ENCODE peak calls at places on chromosome 2, in four cellular contexts. Y is aorta, Z is cardiac fibroblast, L is NCI-H1105. M is an unnamed sample.
A peak's percentile ranks its signal among the peaks of the same experiment; 100 is the strongest.

GRCh38 chr2:133975135-133975534 is 278.7 kb upstream of the MGAT5 start:
- DNase-seq in Y (no peak), Z (no peak), L (no peak), M (no peak)

GRCh38 chr2:130873700-130874346 is 37.1 kb downstream of the ARHGEF4 start:
- DNase-seq in Z (peak; percentile 77), Y (peak; percentile 81), L (peak; percentile 38), M (peak; percentile 68)

GRCh38 chr2:188884552-188884951 is 89.6 kb upstream of the COL3A1 start:
- DNase-seq in L (no peak), Y (no peak), Z (peak; percentile 54), M (no peak)

GRCh38 chr2:232761301-232761907 is 15.0 kb downstream of the KCNJ13 start:
- DNase-seq in Z (peak; percentile 56), Y (no peak), L (peak; percentile 39), M (peak; percentile 47)

GRCh38 chr2:62304429-62305417 is 108.8 kb downstream of the B3GNT2 start:
- DNase-seq in L (peak; percentile 47), Z (peak; percentile 97), Y (peak; percentile 84), M (no peak)

GRCh38 chr2:233353101-233353768 is 1.1 kb upstream of the DGKD start:
- DNase-seq in Z (no peak), L (no peak), Y (no peak), M (no peak)

GRCh38 chr2:158493458-158493857 is 36.7 kb downstream of the PKP4 start:
- DNase-seq in L (no peak), Y (no peak), Z (peak; percentile 16), M (peak; percentile 58)

GRCh38 chr2:110858135-110858737 is 125.9 kb downstream of the ACOXL start:
- DNase-seq in Y (no peak), Z (no peak), L (no peak), M (no peak)

GRCh38 chr2:23436346-23437099 is 51.5 kb downstream of the KLHL29 start:
- DNase-seq in Z (no peak), Y (no peak), L (no peak), M (no peak)

GRCh38 chr2:222859786-222860726 is 780 bp upstream of the ACSL3 start:
- DNase-seq in L (peak; percentile 30), Y (peak; percentile 51), Z (peak; percentile 89), M (peak; percentile 46)

GRCh38 chr2:37916512-37917082 is 8.5 kb upstream of the RMDN2 start:
- DNase-seq in Y (peak; percentile 79), L (no peak), Z (peak; percentile 93), M (no peak)

GRCh38 chr2:233384017-233384416 is 29.7 kb downstream of the DGKD start:
- DNase-seq in Z (no peak), Y (no peak), L (no peak), M (no peak)

GRCh38 chr2:69114534-69114933 is 101.6 kb downstream of the ANTXR1 start:
- DNase-seq in L (no peak), Z (no peak), Y (no peak), M (no peak)

GRCh38 chr2:44544991-44545390 is 183.2 kb downstream of the CAMKMT start:
- DNase-seq in L (no peak), Y (no peak), Z (no peak), M (no peak)

GRCh38 chr2:229392214-229392613 is 121.1 kb upstream of the PID1 start:
- DNase-seq in L (no peak), Z (peak; percentile 85), Y (no peak), M (no peak)

GRCh38 chr2:165070089-165070488 is 114.8 kb upstream of the SLC38A11 start:
- DNase-seq in Y (no peak), L (no peak), Z (no peak), M (no peak)

GRCh38 chr2:69082430-69082997 is 69.5 kb downstream of the ANTXR1 start:
- DNase-seq in Z (peak; percentile 90), L (peak; percentile 2), Y (peak; percentile 81), M (no peak)

GRCh38 chr2:55056024-55056521 is 5.8 kb upstream of the RTN4 start:
- DNase-seq in Z (peak; percentile 30), L (no peak), Y (no peak), M (no peak)

GRCh38 chr2:16150456-16151280 is 210.3 kb downstream of the MYCN start:
- DNase-seq in Z (no peak), L (no peak), Y (no peak), M (no peak)

GRCh38 chr2:127675335-127676261 is at the start of gene LIMS2:
- DNase-seq in L (no peak), Y (peak; percentile 71), Z (peak; percentile 49), M (no peak)

GRCh38 chr2:216404010-216404618 is 8.2 kb upstream of the SMARCAL1 start:
- DNase-seq in Y (no peak), Z (peak; percentile 54), L (peak; percentile 5), M (peak; percentile 24)

GRCh38 chr2:29518010-29518409 is 402.8 kb downstream of the CLIP4 start:
- DNase-seq in Z (peak; percentile 10), Y (no peak), L (no peak), M (no peak)

GRCh38 chr2:29247336-29247914 is 132.2 kb downstream of the CLIP4 start:
- DNase-seq in L (no peak), Z (no peak), Y (no peak), M (no peak)

GRCh38 chr2:72147303-72147970 is at the start of gene CYP26B1:
- DNase-seq in Z (no peak), L (no peak), Y (peak; percentile 46), M (no peak)

GRCh38 chr2:62410926-62411456 is 95.0 kb downstream of the TMEM17 start:
- DNase-seq in L (no peak), Y (no peak), Z (no peak), M (no peak)

GRCh38 chr2:228699400-228699799 is 517.9 kb upstream of the SPHKAP start:
- DNase-seq in L (no peak), Y (no peak), Z (peak; percentile 73), M (no peak)

GRCh38 chr2:105772362-105772761 is 27.6 kb downstream of the NCK2 start:
- DNase-seq in Z (no peak), Y (no peak), L (no peak), M (no peak)

GRCh38 chr2:64606495-64607363 is 47.0 kb downstream of the SERTAD2 start:
- DNase-seq in L (no peak), Y (peak; percentile 97), Z (peak; percentile 80), M (no peak)

GRCh38 chr2:12721571-12722444 is 5.1 kb downstream of the TRIB2 start:
- DNase-seq in Z (peak; percentile 81), L (no peak), Y (no peak), M (no peak)

GRCh38 chr2:163592954-163593622 is 142.7 kb downstream of the FIGN start:
- DNase-seq in L (no peak), Z (no peak), Y (no peak), M (peak; percentile 55)

GRCh38 chr2:109005686-109006204 is 16.7 kb upstream of the EDAR start:
- DNase-seq in L (no peak), Y (peak; percentile 46), Z (peak; percentile 61), M (no peak)

M was measured in cerebellar cortex.